ENCODE peak calls at places on chromosomes 11 and 22, in four cellular contexts. H, R, N and W are unnamed samples.

GRCh38 chr11:96235725-96236124 is 107.3 kb downstream of the MAML2 start:
- DNase-seq in H (no peak), N (no peak), R (no peak), W (no peak)

GRCh38 chr11:82908311-82908710 is 6.8 kb downstream of the DDIAS start:
- DNase-seq in R (no peak), H (no peak), N (no peak), W (no peak)

GRCh38 chr11:57979532-57980079 is 44.1 kb upstream of the OR9Q1 start:
- DNase-seq in H (no peak), R (no peak), N (no peak), W (no peak)

GRCh38 chr11:120746395-120746794 is 234.8 kb downstream of the GRIK4 start:
- DNase-seq in R (no peak), H (no peak), N (no peak), W (no peak)

GRCh38 chr11:108643974-108644373 is 20.9 kb upstream of the DDX10 start:
- DNase-seq in N (no peak), R (no peak), H (no peak), W (no peak)

GRCh38 chr11:103586756-103587155 is 449.7 kb upstream of the DDI1 start:
- DNase-seq in H (no peak), R (no peak), N (no peak), W (no peak)

GRCh38 chr22:27381960-27382742 is 419.4 kb downstream of the MN1 start:
- DNase-seq in H (no peak), R (no peak), N (no peak), W (no peak)

GRCh38 chr11:66142370-66143263 is 72.5 kb downstream of the PACS1 start:
- DNase-seq in H (no peak), R (no peak), N (peak), W (no peak)

GRCh38 chr11:33753304-33753703 is 17.1 kb upstream of the CD59 start:
- DNase-seq in R (no peak), N (peak), H (no peak), W (no peak)

GRCh38 chr11:130600616-130601015 is 152.2 kb downstream of the ADAMTS15 start:
- DNase-seq in H (no peak), N (no peak), R (no peak), W (no peak)

GRCh38 chr11:72475359-72475758 is 41.0 kb upstream of the CLPB start:
- DNase-seq in R (no peak), H (no peak), N (peak), W (no peak)

GRCh38 chr11:120184946-120185677 is 25.7 kb upstream of the OAF start:
- DNase-seq in R (no peak), H (peak), N (peak), W (no peak)

GRCh38 chr11:14974021-14974698 is 2.0 kb upstream of the CALCA start:
- DNase-seq in N (no peak), R (no peak), H (no peak), W (no peak)